ENCODE peak calls at places on chromosomes 7 and 10, in six cellular contexts. X is aorta; K is mucosa of descending colon; L is Right ventricle myocardium superior; E is activated naive CD4-positive, alpha-beta T cell treated with anti-CD3 and anti-CD28 coated beads, Interleukin-2, amount 50 U/mL, for 72 hours; S is RWPE2. H is an unnamed sample.

GRCh38 chr7:128783143-128783799 is 7.7 kb upstream of the OPN1SW start:
- ATAC-seq in X (peak), K (peak), L (peak), S (peak), E (no peak), H (no peak)

GRCh38 chr7:87216701-87217508 is 2.6 kb downstream of the TMEM243 start:
- ATAC-seq in L (no peak), X (no peak), S (no peak), K (no peak), E (peak), H (peak)

GRCh38 chr10:11760861-11761260 is 18.7 kb downstream of the ECHDC3 start:
- ATAC-seq in K (no peak), S (no peak), E (no peak), X (no peak), L (no peak), H (no peak)

GRCh38 chr10:21144047-21144446 is 246.9 kb upstream of the NEBL start:
- ATAC-seq in X (no peak), K (no peak), L (no peak), E (no peak), S (peak), H (no peak)

GRCh38 chr10:119705434-119705831 is 20.4 kb upstream of the INPP5F start:
- ATAC-seq in E (peak), L (no peak), X (no peak), K (peak), S (no peak), H (peak)

GRCh38 chr10:107163904-107164861 is at the start of gene SORCS1:
- ATAC-seq in L (peak), S (peak), K (peak), E (no peak), X (no peak), H (no peak)

GRCh38 chr7:48108959-48109847 is 20.1 kb downstream of the UPP1 start:
- ATAC-seq in K (peak), S (peak), X (no peak), E (no peak), L (no peak), H (no peak)

GRCh38 chr10:79910344-79910743 is 38.6 kb downstream of the SFTPD start:
- ATAC-seq in E (no peak), L (peak), K (no peak), S (no peak), X (no peak), H (no peak)

GRCh38 chr7:136030867-136031318 is 53.7 kb upstream of the MTPN start:
- ATAC-seq in K (no peak), S (peak), L (no peak), X (no peak), E (peak), H (no peak)

GRCh38 chr7:16668049-16668858 is 22.3 kb downstream of the BZW2 start:
- ATAC-seq in K (peak), X (peak), S (peak), L (peak), E (no peak), H (no peak)

GRCh38 chr7:72403677-72404076 is 8.5 kb downstream of the CALN1 start:
- ATAC-seq in E (no peak), X (no peak), K (no peak), S (no peak), L (no peak), H (no peak)

H was measured in stimulated activated memory B cell treated with anti-CD40 and anti-IgM and Interleukin-4, amounts not matched to agents 10 μg/mL and 1 μg/mL and 100 μg/mL, for 72 hours.